ENCODE peak calls at places on chromosomes 5 and 9, in five cellular contexts. X, J, E, L and K are unnamed samples.

GRCh38 chr9:134962065-134962997 is 44.6 kb upstream of the FCN1 start:
- DNase-seq in X (peak), J (no peak), E (no peak), L (no peak), K (no peak)

GRCh38 chr5:62138607-62139006 is 167.4 kb upstream of the KIF2A start:
- DNase-seq in X (no peak), J (no peak), E (no peak), L (no peak), K (no peak)

GRCh38 chr9:14222149-14222835 is 91.6 kb downstream of the NFIB start:
- DNase-seq in X (no peak), J (no peak), E (no peak), L (no peak), K (no peak)

GRCh38 chr9:37302277-37302676 is 120.2 kb upstream of the GRHPR start:
- DNase-seq in X (no peak), J (no peak), E (no peak), L (no peak), K (no peak)

GRCh38 chr9:97557606-97558095 is 56.2 kb downstream of the TMOD1 start:
- DNase-seq in X (peak), J (no peak), E (no peak), L (no peak), K (no peak)

GRCh38 chr9:119153402-119153801 is 215.8 kb downstream of the BRINP1 start:
- DNase-seq in X (no peak), J (no peak), E (no peak), L (no peak), K (no peak)

GRCh38 chr5:143680672-143681259 is 131.2 kb upstream of the HMHB1 start:
- DNase-seq in X (no peak), J (no peak), E (no peak), L (no peak), K (no peak)

GRCh38 chr5:145852990-145853389 is 17.8 kb upstream of the PRELID2 start:
- DNase-seq in X (no peak), J (no peak), E (no peak), L (no peak), K (no peak)